ENCODE peak calls at places on chromosomes 7 and 10, in four cellular contexts. C, U, F and Z are unnamed samples.

GRCh38 chr10:102856758-102857424 is 2.8 kb downstream of the BORCS7 start:
- DNase-seq in C (no peak), U (no peak), F (no peak), Z (peak; percentile 20)

GRCh38 chr10:76311752-76312699 is 880.6 kb downstream of the LRMDA start:
- DNase-seq in C (no peak), U (no peak), F (peak; percentile 52), Z (peak; percentile 79)

GRCh38 chr7:141356096-141356495 is 195.1 kb upstream of the AGK start:
- DNase-seq in C (no peak), U (no peak), F (no peak), Z (no peak)

GRCh38 chr10:44379907-44380306 is 5.0 kb downstream of the CXCL12 start:
- DNase-seq in C (no peak), U (no peak), F (no peak), Z (peak; percentile 30)

GRCh38 chr7:1055084-1055450 is 10.7 kb downstream of the GPR146 start:
- DNase-seq in C (no peak), U (peak; percentile 37), F (no peak), Z (no peak)

GRCh38 chr7:156038345-156038744 is 226.1 kb upstream of the SHH start:
- DNase-seq in C (no peak), U (no peak), F (no peak), Z (no peak)

GRCh38 chr10:5534880-5535856 is 10.4 kb downstream of the CALML3 start:
- DNase-seq in C (peak; percentile 10), U (no peak), F (no peak), Z (peak; percentile 52)

GRCh38 chr7:73567701-73568685 is 10.4 kb downstream of the TBL2 start:
- DNase-seq in C (no peak), U (no peak), F (no peak), Z (no peak)

GRCh38 chr10:15725603-15726002 is 5.9 kb upstream of the ITGA8 start:
- DNase-seq in C (no peak), U (no peak), F (peak; percentile 54), Z (peak; percentile 87)

GRCh38 chr7:30206466-30206865 is 71.7 kb downstream of the MTURN start:
- DNase-seq in C (no peak), U (no peak), F (peak; percentile 85), Z (peak; percentile 86)